ENCODE peak calls at places on chromosomes 11 and 22, in seven cellular contexts. Z is PC-9, E is GM06990, T is fibroblast of villous mesenchyme, Q is kidney, X is heart right ventricle, J is thoracic aorta. O is an unnamed sample.

GRCh38 chr22:42716649-42717127 is 4.0 kb downstream of the A4GALT start:
- DNase-seq in E (peak), X (no peak), J (no peak), Z (no peak), Q (no peak), T (no peak), O (no peak)

GRCh38 chr11:64789331-64790204 is 11.2 kb upstream of the SF1 start:
- DNase-seq in J (no peak), Q (peak), X (no peak), Z (no peak), T (no peak), E (no peak), O (no peak)

GRCh38 chr22:44603774-44604173 is 98.2 kb upstream of the PRR5 start:
- DNase-seq in Q (no peak), X (no peak), T (no peak), E (no peak), J (no peak), Z (no peak), O (no peak)

GRCh38 chr11:56160217-56160616 is at the start of gene OR8K5:
- DNase-seq in Z (no peak), T (no peak), J (no peak), X (no peak), Q (no peak), E (no peak), O (no peak)

GRCh38 chr22:37569921-37570660 is 9.8 kb downstream of the LGALS2 start:
- DNase-seq in Q (no peak), T (no peak), X (no peak), Z (peak), E (no peak), J (no peak), O (no peak)

GRCh38 chr22:37331034-37331428 is 48.7 kb downstream of the CYTH4 start:
- DNase-seq in Z (no peak), X (no peak), T (peak), Q (no peak), J (no peak), E (no peak), O (peak)

GRCh38 chr11:32852142-32852541 is 22.4 kb downstream of the PRRG4 start:
- DNase-seq in E (no peak), Q (no peak), J (no peak), T (peak), Z (no peak), X (no peak), O (peak)

GRCh38 chr11:14417975-14418374 is 59.0 kb upstream of the RRAS2 start:
- DNase-seq in T (no peak), X (no peak), J (no peak), E (no peak), Q (no peak), Z (no peak), O (peak)

GRCh38 chr11:830295-831131 is 2.2 kb upstream of the CD151 start:
- DNase-seq in Z (no peak), T (peak), Q (peak), E (peak), J (no peak), X (peak), O (peak)

GRCh38 chr11:124882339-124883071 is 15.2 kb downstream of the ROBO4 start:
- DNase-seq in Q (no peak), Z (no peak), X (no peak), E (no peak), J (no peak), T (peak), O (no peak)

GRCh38 chr11:79100093-79100704 is 340.6 kb downstream of the TENM4 start:
- DNase-seq in Z (peak), E (no peak), J (no peak), X (no peak), T (peak), Q (no peak), O (peak)

GRCh38 chr22:17922925-17923898 is 101.1 kb downstream of the MICAL3 start:
- DNase-seq in Q (no peak), T (peak), Z (peak), J (no peak), X (no peak), E (no peak), O (peak)

GRCh38 chr11:66546966-66547661 is 411 bp downstream of the ACTN3 start:
- DNase-seq in T (no peak), J (no peak), Z (no peak), E (no peak), Q (no peak), X (no peak), O (no peak)

GRCh38 chr11:45802531-45803317 is 2.2 kb upstream of the SLC35C1 start:
- DNase-seq in X (no peak), J (no peak), Z (no peak), Q (no peak), T (no peak), E (no peak), O (no peak)

GRCh38 chr11:46537121-46537520 is 56.7 kb downstream of the AMBRA1 start:
- DNase-seq in Z (no peak), J (no peak), T (no peak), E (no peak), Q (no peak), X (no peak), O (peak)

GRCh38 chr11:74443071-74443864 is 24.1 kb downstream of the KCNE3 start:
- DNase-seq in X (no peak), Q (no peak), E (no peak), Z (peak), T (peak), J (no peak), O (no peak)

GRCh38 chr22:42330953-42331525 is 60.6 kb upstream of the TCF20 start:
- DNase-seq in J (no peak), T (no peak), Q (no peak), X (no peak), E (no peak), Z (no peak), O (no peak)

GRCh38 chr22:35559354-35560005 is 18.8 kb downstream of the RASD2 start:
- DNase-seq in J (no peak), Q (no peak), X (no peak), T (no peak), Z (no peak), E (no peak), O (peak)

GRCh38 chr11:74952752-74953151 is 3.7 kb downstream of the SPCS2 start:
- DNase-seq in X (no peak), Q (no peak), J (no peak), E (no peak), T (no peak), Z (no peak), O (no peak)

GRCh38 chr22:42366815-42367581 is 65.2 kb downstream of the NFAM1 start:
- DNase-seq in E (no peak), X (no peak), Q (no peak), Z (no peak), T (no peak), J (no peak), O (no peak)

GRCh38 chr22:35450824-35451541 is 51.0 kb downstream of the MCM5 start:
- DNase-seq in E (no peak), J (no peak), Q (no peak), Z (no peak), T (no peak), X (no peak), O (no peak)

GRCh38 chr11:27701262-27702105 is 1.2 kb upstream of the BDNF start:
- DNase-seq in T (peak), E (peak), Z (peak), X (peak), Q (no peak), J (no peak), O (peak)

GRCh38 chr11:73177380-73178091 is 35.4 kb upstream of the FCHSD2 start:
- DNase-seq in E (no peak), J (peak), Q (no peak), T (no peak), X (peak), Z (no peak), O (peak)

GRCh38 chr11:62421996-62422395 is 3.2 kb downstream of the SCGB1A1 start:
- DNase-seq in X (no peak), Z (no peak), E (no peak), T (no peak), J (no peak), Q (no peak), O (no peak)

GRCh38 chr22:30308518-30309230 is 18.1 kb downstream of the TBC1D10A start:
- DNase-seq in T (peak), Z (no peak), Q (no peak), E (peak), X (no peak), J (no peak), O (peak)

GRCh38 chr22:30308096-30308495 is 18.6 kb downstream of the TBC1D10A start:
- DNase-seq in X (no peak), E (no peak), Z (no peak), J (no peak), T (no peak), Q (no peak), O (no peak)

GRCh38 chr22:30306629-30307016 is 17.3 kb upstream of the CASTOR1 start:
- DNase-seq in Z (no peak), E (no peak), T (no peak), J (no peak), X (no peak), Q (no peak), O (no peak)

GRCh38 chr22:30305906-30306628 is 16.8 kb upstream of the CASTOR1 start:
- DNase-seq in E (no peak), Z (no peak), Q (no peak), T (peak), J (no peak), X (no peak), O (no peak)

DNA sequence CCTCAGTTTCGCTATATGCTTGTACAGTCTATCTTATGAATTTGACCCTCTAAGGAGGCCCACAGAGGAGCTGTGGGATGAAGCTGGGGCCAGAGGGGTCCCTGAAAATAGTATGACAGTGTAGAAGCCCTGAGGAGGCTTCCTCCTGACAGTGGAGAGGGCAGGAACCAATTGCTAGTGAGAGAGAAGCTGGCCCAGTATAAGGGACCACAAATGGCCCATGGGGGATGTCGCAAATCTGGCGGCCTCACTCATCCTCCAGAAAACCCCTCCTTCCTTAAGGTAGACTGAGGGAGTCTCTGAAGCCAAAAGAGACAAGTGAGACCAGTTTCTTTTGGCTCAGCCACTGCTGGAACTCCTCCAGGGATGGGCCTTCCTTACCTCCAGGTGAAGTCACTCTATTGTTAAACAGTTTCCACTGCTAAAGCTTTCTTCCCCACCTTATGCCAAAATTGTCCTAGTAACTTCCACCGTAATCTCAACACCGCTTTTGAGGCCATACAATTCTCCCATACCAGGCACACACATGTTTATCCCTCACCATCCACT is 17.8 kb upstream of the CASTOR1 start:
- DNase-seq in Z (no peak), X (no peak), T (no peak), E (no peak), Q (no peak), J (no peak), O (no peak)
- H3K4me3 ChIP-seq in Z (no peak), X (no peak), T (no peak), E (peak), Q (peak), J (no peak), O (no peak)

GRCh38 chr22:41285820-41286638 is at the start of gene RANGAP1:
- DNase-seq in J (peak), Z (peak), E (peak), Q (peak), X (peak), T (peak), O (peak)
- TF ChIP-seq CTCF in J (peak), Z (peak), E (no peak), Q (no peak), X (peak), T (peak), O (peak)

GRCh38 chr11:12312132-12312531 is 65.2 kb upstream of the PARVA start:
- DNase-seq in X (no peak), E (no peak), J (no peak), Q (no peak), T (no peak), Z (no peak), O (no peak)
- H3K4me3 ChIP-seq in X (no peak), E (no peak), J (no peak), Q (no peak), T (no peak), Z (no peak), O (no peak)

GRCh38 chr11:57641426-57641825 is 8.3 kb downstream of the YPEL4 start:
- DNase-seq in E (no peak), Z (no peak), Q (no peak), J (no peak), X (no peak), T (peak), O (peak)
- TF ChIP-seq CTCF in E (peak), Z (peak), Q (peak), J (peak), X (peak), T (peak), O (peak)

DNA sequence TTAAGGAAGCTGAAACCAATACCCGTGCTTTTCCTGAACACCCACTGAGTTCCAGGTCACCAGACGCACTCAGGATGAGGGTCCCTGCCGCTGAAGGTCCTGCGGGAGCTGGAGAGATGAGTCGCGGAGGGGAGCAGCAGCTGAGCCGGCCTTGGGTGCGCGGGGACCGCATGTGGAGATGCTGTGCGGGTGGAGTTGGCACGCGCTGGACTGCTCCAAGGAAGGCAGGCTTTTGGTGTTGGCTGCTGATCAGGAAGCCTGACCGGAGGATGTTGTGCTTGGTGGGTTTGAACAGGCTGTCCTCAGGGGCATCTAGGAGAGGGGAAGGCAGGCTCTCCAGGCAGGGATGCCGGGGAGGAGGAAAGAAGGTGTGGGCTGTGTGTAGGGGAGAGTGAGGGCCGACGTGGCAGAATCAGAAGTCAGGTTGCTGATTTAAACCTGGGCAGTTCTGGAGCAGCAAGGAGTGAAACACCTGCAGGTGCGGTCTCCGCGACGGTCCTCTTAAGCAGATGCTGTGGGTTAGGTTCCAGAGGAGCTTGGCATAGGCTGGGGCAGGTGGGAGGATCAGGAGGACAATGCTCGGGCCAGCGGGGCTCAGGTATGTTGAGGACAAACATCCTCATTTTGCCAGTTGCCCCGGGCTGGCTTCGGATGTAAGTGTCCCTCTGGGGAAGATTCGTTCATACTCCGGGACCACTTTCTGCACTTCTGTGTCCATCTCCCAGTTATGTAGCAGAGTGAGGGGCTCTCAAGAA is 197.5 kb upstream of the B3GAT1 start:
- DNase-seq in X (no peak), Q (no peak), E (no peak), T (no peak), Z (no peak), J (no peak), O (no peak)
- H3K4me3 ChIP-seq in X (no peak), Q (no peak), E (no peak), T (no peak), Z (no peak), J (no peak), O (no peak)

GRCh38 chr11:115869131-115869530 is 364.9 kb upstream of the CADM1 start:
- DNase-seq in T (no peak), Q (no peak), J (no peak), E (no peak), X (no peak), Z (no peak), O (no peak)

GRCh38 chr11:115873813-115874212 is 369.6 kb upstream of the CADM1 start:
- DNase-seq in Z (no peak), T (no peak), E (peak), X (no peak), Q (no peak), J (no peak), O (no peak)

GRCh38 chr11:115872418-115872817 is 368.2 kb upstream of the CADM1 start:
- DNase-seq in J (no peak), Z (no peak), Q (no peak), X (no peak), E (no peak), T (no peak), O (no peak)

GRCh38 chr11:115869780-115870431 is 365.7 kb upstream of the CADM1 start:
- DNase-seq in Z (no peak), X (no peak), J (no peak), E (peak), T (peak), Q (no peak), O (no peak)

GRCh38 chr11:115871161-115871750 is 367.0 kb upstream of the CADM1 start:
- DNase-seq in T (no peak), J (no peak), X (no peak), E (peak), Q (no peak), Z (no peak), O (no peak)
- TF ChIP-seq CTCF in T (no peak), J (no peak), X (no peak), E (no peak), Q (no peak), Z (no peak), O (no peak)

GRCh38 chr11:109984634-109985289 is 108.4 kb upstream of the ZC3H12C start:
- DNase-seq in E (peak), Z (no peak), Q (no peak), X (no peak), J (no peak), T (peak), O (no peak)
- H3K4me3 ChIP-seq in E (peak), Z (no peak), Q (no peak), X (no peak), J (no peak), T (no peak), O (no peak)

GRCh38 chr11:131544591-131544990 is 174.2 kb downstream of the NTM start:
- DNase-seq in X (no peak), Q (no peak), E (no peak), Z (no peak), T (no peak), J (no peak), O (no peak)
- TF ChIP-seq CTCF in X (no peak), Q (no peak), E (no peak), Z (no peak), T (no peak), J (no peak), O (no peak)